ENCODE peak calls at places on chromosomes 6 and 20, in seven cellular contexts. C is heart right ventricle; G is neural progenitor cell; D is AG04450; H is mesendoderm; I is keratinocyte; Q is CD8-positive, alpha-beta memory T cell. M is an unnamed sample.

GRCh38 chr6:47083586-47084047 is 41.5 kb upstream of the ADGRF1 start:
- DNase-seq in C (peak), Q (no peak), G (no peak), D (peak), I (no peak), H (no peak), M (no peak)

GRCh38 chr20:17647391-17648305 is 34.4 kb downstream of the RRBP1 start:
- DNase-seq in I (no peak), C (no peak), H (no peak), Q (no peak), G (no peak), D (no peak), M (no peak)

GRCh38 chr20:45892049-45892816 is 1.1 kb downstream of the CTSA start:
- DNase-seq in Q (no peak), C (no peak), I (no peak), D (no peak), G (peak), H (peak), M (no peak)

GRCh38 chr6:153976921-153977693 is 61.9 kb upstream of the OPRM1 start:
- DNase-seq in H (peak), I (no peak), D (no peak), C (no peak), Q (no peak), G (no peak), M (no peak)

GRCh38 chr6:142374090-142374783 is 72.4 kb downstream of the ADGRG6 start:
- DNase-seq in Q (no peak), G (peak), I (no peak), D (no peak), H (peak), C (no peak), M (no peak)

GRCh38 chr20:21424846-21425245 is 27.5 kb upstream of the NKX2-4 start:
- DNase-seq in I (no peak), C (no peak), G (no peak), D (no peak), H (no peak), Q (no peak), M (no peak)

GRCh38 chr6:40874495-40874894 is 164.5 kb downstream of the UNC5CL start:
- DNase-seq in C (no peak), Q (no peak), H (peak), G (peak), I (no peak), D (no peak), M (no peak)

GRCh38 chr20:59603176-59603575 is 1.2 kb upstream of the PHACTR3 start:
- DNase-seq in H (no peak), Q (no peak), G (no peak), D (no peak), I (no peak), C (no peak), M (no peak)

GRCh38 chr6:113876654-113877053 is 19.5 kb downstream of the MARCKS start:
- DNase-seq in I (no peak), D (no peak), Q (no peak), G (no peak), H (peak), C (no peak), M (no peak)

GRCh38 chr20:50904067-50904570 is 27.1 kb downstream of the ADNP start:
- DNase-seq in I (no peak), Q (no peak), C (no peak), D (no peak), H (no peak), G (no peak), M (no peak)

GRCh38 chr20:12207875-12208274 is 290.2 kb downstream of the BTBD3 start:
- DNase-seq in C (no peak), G (peak), Q (no peak), H (peak), D (peak), I (no peak), M (no peak)

GRCh38 chr6:146881228-146882181 is 282.7 kb downstream of the ADGB start:
- DNase-seq in I (no peak), C (no peak), Q (no peak), H (peak), G (peak), D (no peak), M (no peak)

GRCh38 chr20:2544211-2544610 is 7.8 kb downstream of the TMC2 start:
- DNase-seq in H (no peak), C (no peak), I (no peak), G (no peak), D (no peak), Q (no peak), M (no peak)

GRCh38 chr6:106509420-106510089 is 119.7 kb downstream of the RTN4IP1 start:
- DNase-seq in G (peak), H (peak), I (no peak), Q (no peak), D (no peak), C (no peak), M (no peak)

GRCh38 chr6:56954389-56955170 is at the start of gene BEND6:
- DNase-seq in H (peak), I (no peak), Q (peak), C (peak), D (peak), G (peak), M (no peak)

GRCh38 chr20:22619806-22620205 is 35.4 kb upstream of the FOXA2 start:
- DNase-seq in I (no peak), D (no peak), H (no peak), G (no peak), C (no peak), Q (no peak), M (no peak)

GRCh38 chr6:99746261-99746895 is 139.7 kb downstream of the PRDM13 start:
- DNase-seq in D (peak), I (peak), Q (peak), H (peak), C (no peak), G (peak), M (peak)

GRCh38 chr20:15498926-15499325 is 1074.3 kb downstream of the KIF16B start:
- DNase-seq in H (peak), Q (no peak), I (no peak), D (no peak), G (no peak), C (no peak), M (no peak)

GRCh38 chr6:3259491-3259958 is 778 bp downstream of the PSMG4 start:
- DNase-seq in H (peak), I (no peak), D (no peak), G (peak), Q (no peak), C (peak), M (no peak)

GRCh38 chr20:18632196-18632789 is 44.4 kb downstream of the DTD1 start:
- DNase-seq in C (peak), Q (peak), D (peak), H (peak), I (peak), G (peak), M (peak)

GRCh38 chr6:37820713-37821069 is 1.2 kb downstream of the ZFAND3 start:
- DNase-seq in I (no peak), H (peak), D (no peak), Q (no peak), C (no peak), G (no peak), M (no peak)

GRCh38 chr6:132210886-132211563 is 190.2 kb downstream of the MOXD1 start:
- DNase-seq in H (peak), D (no peak), Q (no peak), G (no peak), I (no peak), C (no peak), M (no peak)

GRCh38 chr20:1377341-1377871 is 15.4 kb downstream of the FKBP1A start:
- DNase-seq in I (no peak), C (no peak), Q (no peak), H (no peak), D (no peak), G (no peak), M (no peak)

GRCh38 chr6:22062807-22063408 is 233.9 kb downstream of the PRL start:
- DNase-seq in D (no peak), G (no peak), I (no peak), Q (peak), C (no peak), H (no peak), M (peak)

GRCh38 chr6:21587182-21587924 is 6.2 kb upstream of the SOX4 start:
- DNase-seq in H (peak), C (peak), D (no peak), I (no peak), G (peak), Q (no peak), M (no peak)

GRCh38 chr6:127366281-127367022 is 23.0 kb upstream of the ECHDC1 start:
- DNase-seq in Q (no peak), G (no peak), I (peak), H (peak), D (peak), C (no peak), M (no peak)

GRCh38 chr6:140979642-140980091 is 1153.1 kb upstream of the GJE1 start:
- DNase-seq in G (no peak), Q (no peak), C (no peak), D (peak), H (peak), I (no peak), M (no peak)

GRCh38 chr6:56046576-56046975 is 171.2 kb upstream of the BMP5 start:
- DNase-seq in Q (no peak), I (no peak), D (no peak), G (no peak), H (no peak), C (peak), M (no peak)

GRCh38 chr6:118890997-118891790 is 2.8 kb upstream of the ASF1A start:
- DNase-seq in H (no peak), Q (no peak), D (no peak), G (no peak), C (no peak), I (no peak), M (no peak)
- H3K27ac ChIP-seq in H (no peak), Q (peak), D (no peak), G (no peak), C (no peak), I (no peak), M (no peak)

DNA sequence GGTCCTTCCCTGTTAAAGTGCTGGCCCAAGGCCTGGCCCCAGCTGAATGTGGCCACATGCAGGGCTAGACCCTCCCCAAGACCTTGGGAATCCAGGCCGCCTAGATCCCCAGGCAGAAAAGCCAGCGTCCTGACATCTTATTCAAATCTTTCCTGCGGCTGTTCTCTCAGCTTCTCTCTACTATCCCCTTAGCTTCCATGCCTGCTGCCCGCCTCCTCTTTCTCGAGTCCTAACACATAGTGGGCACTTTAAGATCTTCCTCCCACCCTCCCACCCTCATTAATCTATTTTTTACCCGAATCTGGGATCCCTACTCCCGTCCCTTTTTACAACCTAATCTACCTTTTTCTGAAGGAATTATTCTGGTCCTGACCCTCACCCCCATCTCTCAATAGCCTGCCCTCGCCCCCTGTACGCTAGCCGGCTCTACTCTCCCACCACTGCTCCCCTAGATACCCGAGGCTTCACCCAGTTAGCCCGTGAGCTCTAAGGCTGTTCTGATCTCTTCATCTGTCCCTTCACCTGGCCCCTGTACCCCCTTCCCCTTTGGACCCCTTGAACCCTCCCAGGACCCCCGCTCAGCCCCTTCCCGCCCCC is at the start of gene CCHCR1:
- DNase-seq in C (no peak), G (peak), I (no peak), D (no peak), H (peak), Q (no peak), M (no peak)
- H3K27ac ChIP-seq in C (peak), G (no peak), I (peak), D (peak), H (peak), Q (peak), M (peak)

GRCh38 chr20:49674383-49675352 is 39.0 kb downstream of the B4GALT5 start:
- DNase-seq in G (no peak), D (no peak), Q (no peak), H (peak), I (peak), C (no peak), M (no peak)
- H3K27ac ChIP-seq in G (peak), D (no peak), Q (peak), H (no peak), I (peak), C (no peak), M (no peak)

GRCh38 chr6:116304538-116305097 is 24.9 kb upstream of the TSPYL1 start:
- DNase-seq in Q (no peak), D (no peak), C (no peak), G (no peak), H (no peak), I (no peak), M (no peak)
- H3K27ac ChIP-seq in Q (no peak), D (no peak), C (no peak), G (no peak), H (no peak), I (no peak), M (no peak)

GRCh38 chr20:53914861-53915458 is 155.4 kb downstream of the BCAS1 start:
- DNase-seq in D (no peak), H (peak), Q (no peak), G (peak), C (no peak), I (no peak), M (no peak)

GRCh38 chr20:53915459-53916172 is 154.8 kb downstream of the BCAS1 start:
- DNase-seq in C (peak), H (peak), D (peak), Q (peak), G (peak), I (no peak), M (peak)

GRCh38 chr20:53916173-53916512 is 154.3 kb downstream of the BCAS1 start:
- DNase-seq in I (no peak), H (no peak), G (no peak), Q (no peak), D (no peak), C (no peak), M (no peak)

GRCh38 chr20:53911301-53911700 is 159.1 kb downstream of the BCAS1 start:
- DNase-seq in I (no peak), H (no peak), C (no peak), D (no peak), G (no peak), Q (no peak), M (no peak)

GRCh38 chr20:53914091-53914860 is 156.1 kb downstream of the BCAS1 start:
- DNase-seq in D (no peak), Q (no peak), I (no peak), C (no peak), H (peak), G (no peak), M (no peak)
- H3K27ac ChIP-seq in D (peak), Q (no peak), I (peak), C (peak), H (no peak), G (peak), M (peak)

GRCh38 chr20:57711311-57711712 is 1.5 kb upstream of the PMEPA1 start:
- DNase-seq in H (peak), C (no peak), Q (no peak), G (no peak), I (no peak), D (no peak), M (no peak)
- H3K27ac ChIP-seq in H (peak), C (peak), Q (no peak), G (no peak), I (no peak), D (no peak), M (no peak)

GRCh38 chr20:41135187-41135887 is 2.0 kb upstream of the PLCG1 start:
- DNase-seq in G (peak), H (peak), C (peak), Q (peak), I (no peak), D (no peak), M (peak)

GRCh38 chr20:41135888-41136243 is 1.5 kb upstream of the PLCG1 start:
- DNase-seq in I (no peak), C (no peak), Q (no peak), D (no peak), G (no peak), H (no peak), M (no peak)

GRCh38 chr20:41136336-41136694 is 1.0 kb upstream of the PLCG1 start:
- DNase-seq in G (no peak), D (no peak), Q (no peak), H (peak), C (no peak), I (no peak), M (no peak)

GRCh38 chr20:41133709-41134361 is 3.5 kb upstream of the PLCG1 start:
- DNase-seq in Q (no peak), D (no peak), I (peak), C (no peak), G (no peak), H (no peak), M (no peak)

DNA sequence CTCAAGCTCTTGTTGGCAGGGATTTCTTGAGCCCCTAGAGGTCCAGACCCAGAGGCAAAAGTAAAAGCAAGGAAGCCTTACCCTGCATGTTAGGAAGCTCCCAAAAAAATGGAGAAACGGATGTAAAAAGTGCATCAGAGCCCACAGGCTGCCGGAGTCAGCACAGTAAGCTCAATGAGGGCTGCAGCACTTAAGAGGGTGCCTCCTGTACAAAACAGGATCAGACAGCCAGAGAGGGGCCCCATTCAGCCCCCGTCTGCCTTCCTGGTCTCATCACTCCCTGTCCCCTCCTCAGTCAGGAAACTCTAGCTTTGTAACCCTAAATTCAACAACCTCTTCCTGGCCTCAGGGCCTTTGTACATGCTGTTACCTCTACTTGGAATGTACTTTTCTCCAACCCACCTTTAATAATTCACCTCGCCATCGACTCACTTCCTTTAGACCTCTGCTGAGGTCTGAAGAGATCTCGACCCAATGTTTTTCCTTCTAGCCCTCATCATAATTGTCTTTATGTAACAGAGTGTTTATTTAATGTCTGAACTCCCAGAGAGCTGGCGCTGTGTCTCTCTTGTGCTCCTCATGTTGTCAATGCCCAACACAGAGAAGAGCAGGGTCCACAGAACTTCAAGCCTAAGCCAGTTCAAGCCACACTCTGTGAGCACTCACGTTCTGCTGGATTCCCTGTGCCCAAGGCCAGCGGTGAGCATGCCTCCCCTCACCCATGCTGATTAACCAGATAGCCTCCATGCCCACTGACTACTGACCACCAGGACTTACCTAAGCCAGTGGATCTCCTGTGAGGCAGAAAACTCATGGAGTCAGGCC is 2.8 kb upstream of the PLCG1 start:
- DNase-seq in C (no peak), Q (no peak), D (no peak), H (no peak), I (no peak), G (no peak), M (no peak)
- H3K27ac ChIP-seq in C (no peak), Q (no peak), D (no peak), H (no peak), I (peak), G (no peak), M (no peak)

GRCh38 chr6:116403205-116403604 is 32.5 kb downstream of the DSE start:
- DNase-seq in Q (no peak), H (no peak), C (no peak), G (no peak), D (no peak), I (no peak), M (no peak)

GRCh38 chr6:116406678-116407345 is 36.1 kb downstream of the DSE start:
- DNase-seq in H (no peak), D (no peak), G (no peak), C (no peak), I (no peak), Q (no peak), M (no peak)

GRCh38 chr6:116405663-116406329 is 35.0 kb downstream of the DSE start:
- DNase-seq in G (peak), H (peak), Q (no peak), C (no peak), I (no peak), D (no peak), M (no peak)

GRCh38 chr6:116405147-116405546 is 34.4 kb downstream of the DSE start:
- DNase-seq in I (no peak), H (no peak), Q (no peak), D (no peak), C (no peak), G (peak), M (no peak)

GRCh38 chr6:116404706-116405105 is 34.0 kb downstream of the DSE start:
- DNase-seq in I (no peak), C (no peak), D (no peak), G (no peak), H (no peak), Q (no peak), M (no peak)
- H3K27ac ChIP-seq in I (no peak), C (peak), D (peak), G (no peak), H (no peak), Q (no peak), M (no peak)

M was measured in substantia nigra.